ENCODE peak calls at places on chromosomes 13 and 19, in six cellular contexts. T, R, H, B, D and U are unnamed samples.

GRCh38 chr13:93882086-93882651 is 597.3 kb downstream of the DCT start:
- DNase-seq in B (no peak), D (no peak), T (no peak), H (no peak), R (no peak), U (no peak)

GRCh38 chr13:77114271-77114670 is 87.3 kb upstream of the FBXL3 start:
- DNase-seq in B (no peak), H (no peak), D (no peak), T (no peak), R (no peak), U (no peak)

GRCh38 chr19:39297931-39298634 is 1.9 kb downstream of the IFNL1 start:
- DNase-seq in B (no peak), T (peak), D (no peak), H (peak), R (no peak), U (peak)

GRCh38 chr13:78603240-78603947 is at the start of gene POU4F1:
- DNase-seq in R (peak), H (peak), D (peak), T (peak), B (peak), U (no peak)

GRCh38 chr19:43078311-43078710 is 4.2 kb downstream of the PSG2 start:
- DNase-seq in B (no peak), R (peak), T (no peak), D (no peak), H (no peak), U (no peak)

GRCh38 chr19:46019270-46019669 is 3.6 kb downstream of the PGLYRP1 start:
- DNase-seq in T (no peak), R (no peak), H (no peak), B (no peak), D (no peak), U (peak)

GRCh38 chr13:105670179-105671015 is 865.1 kb downstream of the EFNB2 start:
- DNase-seq in B (no peak), H (no peak), D (no peak), R (no peak), T (no peak), U (no peak)

GRCh38 chr19:57406516-57407123 is 4.3 kb upstream of the ZNF17 start:
- DNase-seq in R (peak), H (peak), B (peak), T (peak), D (peak), U (no peak)

GRCh38 chr19:5452594-5453565 is 2.3 kb upstream of the ZNRF4 start:
- DNase-seq in R (no peak), D (no peak), H (no peak), B (no peak), T (no peak), U (no peak)